ENCODE peak calls at places on chromosomes 12 and 14, in eight cellular contexts. T is activated CD8-positive, alpha-beta memory T cell treated with anti-CD3 and anti-CD28 coated beads for 48 hours; L is nucleus accumbens; Y is left cardiac atrium; R is HS-27A; F is stimulated activated CD4-positive, alpha-beta T cell treated with anti-CD3 and anti-CD28 coated beads, Interleukin-15, amount 100 ng/mL, for 1 hour; E is stromal cell of bone marrow; N is cerebellar cortex. B is an unnamed sample.

GRCh38 chr12:131571827-131572226 is 139.1 kb upstream of the SFSWAP start:
- DNase-seq in T (no peak), L (no peak), Y (no peak), R (no peak), F (no peak), E (no peak), N (no peak), B (no peak)

GRCh38 chr12:114671664-114672476 is 12.1 kb downstream of the TBX3 start:
- DNase-seq in T (no peak), L (no peak), Y (no peak), R (no peak), F (no peak), E (no peak), N (no peak), B (no peak)

GRCh38 chr12:39405580-39405979 is 37.3 kb downstream of the KIF21A start:
- DNase-seq in T (no peak), L (no peak), Y (no peak), R (no peak), F (no peak), E (no peak), N (no peak), B (no peak)

GRCh38 chr14:67265131-67265530 is 23.9 kb downstream of the PALS1 start:
- DNase-seq in T (no peak), L (no peak), Y (no peak), R (peak; percentile 31), F (no peak), E (no peak), N (no peak), B (no peak)

GRCh38 chr14:84584526-84584925 is 945.4 kb upstream of the FLRT2 start:
- DNase-seq in T (no peak), L (no peak), Y (no peak), R (no peak), F (no peak), E (no peak), N (no peak), B (no peak)

GRCh38 chr12:100666588-100666987 is 93.1 kb downstream of the GAS2L3 start:
- DNase-seq in T (no peak), L (no peak), Y (no peak), R (no peak), F (no peak), E (no peak), N (no peak), B (no peak)

GRCh38 chr12:124441443-124442190 is 125.8 kb downstream of the NCOR2 start:
- DNase-seq in T (no peak), L (no peak), Y (peak; percentile 53), R (peak; percentile 80), F (no peak), E (peak; percentile 81), N (no peak), B (no peak)

GRCh38 chr12:62717636-62718035 is 217.3 kb downstream of the PPM1H start:
- DNase-seq in T (no peak), L (no peak), Y (no peak), R (no peak), F (no peak), E (no peak), N (peak; percentile 62), B (no peak)

GRCh38 chr14:81408595-81408994 is 8.5 kb upstream of the STON2 start:
- DNase-seq in T (no peak), L (no peak), Y (no peak), R (no peak), F (no peak), E (no peak), N (no peak), B (no peak)

GRCh38 chr14:74579447-74580274 is 32.4 kb downstream of the LTBP2 start:
- DNase-seq in T (no peak), L (no peak), Y (no peak), R (no peak), F (no peak), E (no peak), N (no peak), B (peak; percentile 95)

GRCh38 chr12:107622005-107622404 is 63.6 kb upstream of the PWP1 start:
- DNase-seq in T (no peak), L (no peak), Y (no peak), R (no peak), F (no peak), E (no peak), N (peak; percentile 16), B (no peak)

GRCh38 chr14:101788016-101788695 is 26.6 kb downstream of the PPP2R5C start:
- DNase-seq in T (no peak), L (no peak), Y (no peak), R (no peak), F (no peak), E (no peak), N (peak; percentile 49), B (no peak)

GRCh38 chr12:9391751-9392240 is 183.6 kb upstream of the PZP start:
- DNase-seq in T (no peak), L (no peak), Y (no peak), R (no peak), F (no peak), E (no peak), N (no peak), B (no peak)

GRCh38 chr12:104790296-104791125 is 167.6 kb downstream of the SLC41A2 start:
- DNase-seq in T (peak; percentile 14), L (no peak), Y (peak; percentile 63), R (no peak), F (no peak), E (no peak), N (peak; percentile 20), B (no peak)

GRCh38 chr12:113601656-113602263 is 130.1 kb upstream of the LHX5 start:
- DNase-seq in T (no peak), L (no peak), Y (no peak), R (no peak), F (no peak), E (no peak), N (no peak), B (no peak)

GRCh38 chr12:4268549-4269181 is 4.9 kb upstream of the CCND2 start:
- DNase-seq in T (no peak), L (no peak), Y (no peak), R (no peak), F (no peak), E (no peak), N (peak; percentile 23), B (no peak)

GRCh38 chr12:123941485-123942276 is 30.9 kb downstream of the CCDC92 start:
- DNase-seq in T (no peak), L (no peak), Y (no peak), R (no peak), F (no peak), E (peak; percentile 22), N (no peak), B (no peak)

GRCh38 chr12:52230364-52231281 is 2.4 kb upstream of the KRT7 start:
- DNase-seq in T (no peak), L (no peak), Y (no peak), R (peak; percentile 91), F (no peak), E (peak; percentile 47), N (peak; percentile 54), B (no peak)

GRCh38 chr14:60648169-60648933 is 926 bp downstream of the SIX1 start:
- DNase-seq in T (no peak), L (no peak), Y (no peak), R (peak; percentile 15), F (no peak), E (no peak), N (no peak), B (no peak)

GRCh38 chr14:51677738-51678137 is 26.0 kb downstream of the FRMD6 start:
- DNase-seq in T (no peak), L (no peak), Y (no peak), R (no peak), F (no peak), E (no peak), N (no peak), B (no peak)

GRCh38 chr14:75720828-75721227 is 59.8 kb downstream of the TTLL5 start:
- DNase-seq in T (no peak), L (peak; percentile 33), Y (peak; percentile 69), R (no peak), F (no peak), E (peak; percentile 74), N (peak; percentile 35), B (no peak)

GRCh38 chr14:99120147-99121026 is 151.6 kb downstream of the BCL11B start:
- DNase-seq in T (no peak), L (no peak), Y (no peak), R (no peak), F (no peak), E (no peak), N (no peak), B (no peak)

GRCh38 chr14:96754162-96754844 is 42.9 kb upstream of the VRK1 start:
- DNase-seq in T (no peak), L (no peak), Y (no peak), R (peak; percentile 29), F (no peak), E (no peak), N (no peak), B (peak; percentile 13)

GRCh38 chr12:131204416-131205311 is 251.0 kb downstream of the ADGRD1 start:
- DNase-seq in T (no peak), L (no peak), Y (no peak), R (no peak), F (no peak), E (no peak), N (no peak), B (no peak)

GRCh38 chr12:5163661-5164060 is 120.0 kb downstream of the KCNA5 start:
- DNase-seq in T (no peak), L (no peak), Y (no peak), R (no peak), F (no peak), E (no peak), N (no peak), B (no peak)

GRCh38 chr14:45065540-45065939 is 18.4 kb upstream of the PRPF39 start:
- DNase-seq in T (no peak), L (no peak), Y (no peak), R (no peak), F (no peak), E (no peak), N (no peak), B (no peak)

GRCh38 chr12:113151655-113152054 is 2.1 kb downstream of the CFAP73 start:
- DNase-seq in T (no peak), L (no peak), Y (no peak), R (no peak), F (no peak), E (no peak), N (no peak), B (no peak)

GRCh38 chr14:96065661-96066459 is 26.7 kb downstream of the C14orf132 start:
- DNase-seq in T (no peak), L (no peak), Y (no peak), R (no peak), F (no peak), E (no peak), N (no peak), B (no peak)

GRCh38 chr14:65079201-65079600 is 23.1 kb downstream of the MAX start:
- DNase-seq in T (no peak), L (no peak), Y (no peak), R (no peak), F (no peak), E (no peak), N (no peak), B (no peak)

GRCh38 chr14:85471156-85471555 is 58.8 kb upstream of the FLRT2 start:
- DNase-seq in T (no peak), L (no peak), Y (no peak), R (peak; percentile 35), F (no peak), E (peak; percentile 60), N (no peak), B (no peak)

GRCh38 chr12:6367065-6367968 is 8.0 kb downstream of the SCNN1A start:
- DNase-seq in T (no peak), L (no peak), Y (no peak), R (no peak), F (no peak), E (no peak), N (no peak), B (no peak)

GRCh38 chr12:95204141-95204866 is 13.0 kb downstream of the FGD6 start:
- DNase-seq in T (no peak), L (no peak), Y (peak; percentile 35), R (no peak), F (no peak), E (peak; percentile 61), N (no peak), B (peak; percentile 99)

GRCh38 chr14:76430017-76430416 is 54.1 kb downstream of the ESRRB start:
- DNase-seq in T (no peak), L (no peak), Y (no peak), R (no peak), F (no peak), E (no peak), N (no peak), B (no peak)

GRCh38 chr12:68835333-68835908 is 27.4 kb downstream of the MDM2 start:
- DNase-seq in T (no peak), L (no peak), Y (no peak), R (no peak), F (no peak), E (no peak), N (no peak), B (no peak)